ENCODE peak calls at places on chromosomes 7 and 10, in six cellular contexts. V is left ventricle myocardium inferior, H is BJ, D is GM06990, B is mammary epithelial cell, T is GM12864. N is an unnamed sample.

GRCh38 chr7:120272261-120272895 is 597 bp upstream of the KCND2 start:
- DNase-seq in V (no peak), H (no peak), D (peak; percentile 19), B (peak; percentile 29), T (peak; percentile 53), N (peak; percentile 21)

GRCh38 chr10:31754803-31755624 is 173.6 kb downstream of the ARHGAP12 start:
- DNase-seq in V (no peak), H (no peak), D (no peak), B (no peak), T (no peak), N (peak; percentile 30)

GRCh38 chr7:35359423-35359822 is 105.5 kb upstream of the TBX20 start:
- DNase-seq in V (no peak), H (no peak), D (no peak), B (no peak), T (no peak), N (no peak)

GRCh38 chr7:44288381-44288685 is 37.1 kb downstream of the CAMK2B start:
- DNase-seq in V (no peak), H (no peak), D (no peak), B (no peak), T (no peak), N (no peak)

GRCh38 chr7:55250313-55250712 is 114.8 kb upstream of the LANCL2 start:
- DNase-seq in V (no peak), H (no peak), D (no peak), B (no peak), T (no peak), N (no peak)

GRCh38 chr7:31763548-31763947 is 76.5 kb downstream of the PPP1R17 start:
- DNase-seq in V (no peak), H (no peak), D (no peak), B (no peak), T (no peak), N (no peak)

GRCh38 chr7:85829817-85830432 is 643.1 kb upstream of the SEMA3D start:
- DNase-seq in V (no peak), H (no peak), D (no peak), B (no peak), T (no peak), N (peak; percentile 31)

GRCh38 chr7:120064565-120064964 is 208.4 kb upstream of the KCND2 start:
- DNase-seq in V (no peak), H (no peak), D (peak; percentile 43), B (no peak), T (peak; percentile 13), N (peak; percentile 24)

GRCh38 chr10:123573236-123574147 is 92.7 kb upstream of the GPR26 start:
- DNase-seq in V (peak; percentile 21), H (no peak), D (no peak), B (peak; percentile 90), T (no peak), N (peak; percentile 45)

GRCh38 chr10:34736976-34737771 is 77.9 kb downstream of the PARD3 start:
- DNase-seq in V (no peak), H (no peak), D (no peak), B (no peak), T (no peak), N (no peak)

GRCh38 chr7:42932861-42933591 is 850 bp downstream of the MRPL32 start:
- DNase-seq in V (no peak), H (no peak), D (no peak), B (no peak), T (no peak), N (no peak)

GRCh38 chr7:87058739-87059524 is 522 bp downstream of the ELAPOR2 start:
- DNase-seq in V (no peak), H (no peak), D (no peak), B (no peak), T (no peak), N (no peak)

GRCh38 chr10:34721201-34721840 is 93.8 kb downstream of the PARD3 start:
- DNase-seq in V (no peak), H (no peak), D (no peak), B (peak; percentile 81), T (no peak), N (peak; percentile 69)

GRCh38 chr10:974785-975074 is 13.5 kb upstream of the GTPBP4 start:
- DNase-seq in V (no peak), H (no peak), D (no peak), B (no peak), T (no peak), N (no peak)

GRCh38 chr7:134845461-134845860 is 66.0 kb downstream of the CALD1 start:
- DNase-seq in V (no peak), H (no peak), D (no peak), B (peak; percentile 73), T (no peak), N (no peak)

GRCh38 chr7:68269410-68269809 is 1272.8 kb downstream of the TYW1 start:
- DNase-seq in V (no peak), H (no peak), D (no peak), B (no peak), T (no peak), N (no peak)

GRCh38 chr10:124073642-124074377 is 19.6 kb downstream of the CHST15 start:
- DNase-seq in V (no peak), H (no peak), D (no peak), B (no peak), T (no peak), N (no peak)

GRCh38 chr10:89310092-89310886 is 8.4 kb downstream of the IFIT2 start:
- DNase-seq in V (no peak), H (no peak), D (no peak), B (no peak), T (no peak), N (no peak)

GRCh38 chr7:102810916-102811315 is 62.1 kb downstream of the FAM185A start:
- DNase-seq in V (no peak), H (no peak), D (no peak), B (no peak), T (no peak), N (no peak)

GRCh38 chr10:70130878-70131559 is 1.6 kb downstream of the AIFM2 start:
- DNase-seq in V (no peak), H (peak; percentile 49), D (no peak), B (peak; percentile 32), T (no peak), N (peak; percentile 48)

GRCh38 chr10:99339077-99339476 is 9.9 kb downstream of the CNNM1 start:
- DNase-seq in V (no peak), H (no peak), D (no peak), B (peak; percentile 21), T (no peak), N (peak; percentile 63)

GRCh38 chr7:80869821-80870751 is 48.8 kb downstream of the SEMA3C start:
- DNase-seq in V (no peak), H (no peak), D (no peak), B (no peak), T (no peak), N (no peak)

GRCh38 chr7:5824297-5824610 is 42.8 kb upstream of the RNF216 start:
- DNase-seq in V (no peak), H (no peak), D (no peak), B (no peak), T (no peak), N (no peak)

GRCh38 chr10:114242235-114242634 is 3.2 kb downstream of the VWA2 start:
- DNase-seq in V (no peak), H (no peak), D (no peak), B (no peak), T (no peak), N (no peak)

GRCh38 chr10:114239994-114240345 is 916 bp downstream of the VWA2 start:
- DNase-seq in V (no peak), H (no peak), D (no peak), B (no peak), T (no peak), N (no peak)

GRCh38 chr10:114243661-114244060 is 4.6 kb downstream of the VWA2 start:
- DNase-seq in V (no peak), H (no peak), D (no peak), B (no peak), T (no peak), N (no peak)

GRCh38 chr10:114244126-114244525 is 5.1 kb downstream of the VWA2 start:
- DNase-seq in V (no peak), H (no peak), D (no peak), B (no peak), T (no peak), N (no peak)

GRCh38 chr10:114239117-114239993 is at the start of gene VWA2:
- DNase-seq in V (peak; percentile 23), H (no peak), D (peak; percentile 46), B (no peak), T (no peak), N (no peak)
- TF ChIP-seq CTCF in V (peak; percentile 45), H (no peak), D (peak; percentile 45), B (peak; percentile 37), T (peak; percentile 20), N (no peak)

GRCh38 chr10:81177651-81178244 is 640.0 kb downstream of the SH2D4B start:
- DNase-seq in V (no peak), H (no peak), D (no peak), B (no peak), T (no peak), N (no peak)

GRCh38 chr10:81179324-81179723 is 641.6 kb downstream of the SH2D4B start:
- DNase-seq in V (no peak), H (no peak), D (no peak), B (no peak), T (no peak), N (no peak)

GRCh38 chr10:81182296-81182695 is 644.6 kb downstream of the SH2D4B start:
- DNase-seq in V (no peak), H (no peak), D (no peak), B (no peak), T (no peak), N (no peak)

DNA sequence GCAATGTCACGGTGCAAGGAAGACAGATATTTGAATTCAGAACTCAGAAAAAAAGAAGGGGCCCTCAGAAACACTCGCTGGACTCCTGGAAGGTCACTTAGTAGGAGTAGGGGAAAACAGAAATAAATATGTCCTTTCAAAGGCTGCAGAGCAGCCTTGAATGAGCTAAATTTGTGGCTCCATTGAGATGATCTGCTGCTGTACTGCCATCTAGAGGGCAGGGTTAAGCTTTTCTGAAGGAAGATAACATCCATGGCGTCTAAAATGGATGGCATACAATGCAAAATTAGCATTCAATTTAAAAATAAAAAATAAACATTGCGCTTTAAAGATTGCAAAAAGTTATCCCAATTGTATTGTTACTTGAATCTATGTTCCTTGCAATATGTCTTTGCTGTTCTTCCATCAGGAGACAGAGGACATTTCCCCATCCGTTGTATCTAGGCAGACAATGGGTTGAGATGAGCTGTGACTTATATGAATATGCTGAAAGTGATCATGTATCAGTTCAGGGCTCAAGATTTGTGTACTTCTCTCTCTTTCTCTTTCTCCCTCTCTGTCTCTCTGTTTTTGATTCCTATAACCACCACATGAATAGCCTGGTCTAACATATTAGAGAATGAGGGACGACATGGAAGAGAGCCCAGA is 642.2 kb downstream of the SH2D4B start:
- DNase-seq in V (no peak), H (no peak), D (no peak), B (no peak), T (peak; percentile 13), N (no peak)
- TF ChIP-seq CTCF in V (peak; percentile 17), H (no peak), D (peak; percentile 64), B (peak; percentile 50), T (peak; percentile 63), N (peak; percentile 55)

DNA sequence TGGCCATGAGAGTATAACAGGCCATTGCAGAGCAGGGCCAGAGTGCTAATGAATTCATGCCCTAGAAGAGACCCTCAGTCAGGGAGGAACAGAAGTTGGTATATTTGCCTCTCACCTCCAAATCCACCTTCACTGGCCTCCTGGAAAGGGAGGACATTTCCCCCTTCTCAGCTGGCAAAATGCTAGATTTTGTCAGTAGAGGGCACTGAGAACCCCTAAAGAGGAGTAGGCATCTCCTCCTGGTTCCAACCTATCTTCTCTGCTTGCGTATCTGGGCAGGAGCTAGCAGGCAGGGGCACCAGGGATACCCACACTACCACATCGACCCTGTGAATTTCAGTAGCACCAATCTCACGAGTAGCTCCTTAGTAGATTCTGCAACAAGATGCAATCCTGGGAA is 79.8 kb upstream of the GHITM start:
- DNase-seq in V (no peak), H (no peak), D (no peak), B (no peak), T (no peak), N (no peak)
- TF ChIP-seq CTCF in V (no peak), H (no peak), D (peak; percentile 23), B (peak; percentile 22), T (peak; percentile 18), N (no peak)

GRCh38 chr10:26334932-26335573 is 103.1 kb upstream of the APBB1IP start:
- DNase-seq in V (peak; percentile 20), H (peak; percentile 34), D (peak; percentile 75), B (peak; percentile 48), T (peak; percentile 65), N (peak; percentile 36)
- TF ChIP-seq CTCF in V (peak; percentile 71), H (peak; percentile 72), D (peak; percentile 73), B (peak; percentile 72), T (peak; percentile 79), N (peak; percentile 91)

N was measured in HFFc6.